ENCODE peak calls at places on chromosomes 16 and 17, in six cellular contexts. V is dorsolateral prefrontal cortex; F is activated T-cell treated with anti-CD3 and anti-CD28 coated beads, Interleukin-2, amount 50 U/mL, for 72 hours; Q is ovary; K is stimulated activated CD4-positive, alpha-beta T cell treated with anti-CD3 and anti-CD28 coated beads, Interleukin-4, amount 100 ng/mL, for 4 hours; B is lung microvascular endothelial cell. P is an unnamed sample.

GRCh38 chr17:9371019-9371418 is 204.6 kb downstream of the STX8 start:
- DNase-seq in V (no peak), F (no peak), Q (no peak), K (no peak), B (peak), P (no peak)

GRCh38 chr16:57593021-57593420 is 35.4 kb upstream of the ADGRG1 start:
- DNase-seq in V (no peak), F (no peak), Q (no peak), K (no peak), B (no peak), P (no peak)

GRCh38 chr16:11379420-11379819 is 34.2 kb downstream of the RMI2 start:
- DNase-seq in V (no peak), F (peak), Q (no peak), K (no peak), B (peak), P (no peak)

GRCh38 chr16:29777576-29778360 is at the start of gene ZG16:
- DNase-seq in V (no peak), F (no peak), Q (no peak), K (no peak), B (no peak), P (no peak)

GRCh38 chr17:72254808-72255449 is 134.1 kb downstream of the SOX9 start:
- DNase-seq in V (no peak), F (no peak), Q (no peak), K (no peak), B (no peak), P (no peak)

GRCh38 chr17:7383742-7384488 is 3.0 kb downstream of the TNK1 start:
- DNase-seq in V (no peak), F (peak), Q (peak), K (peak), B (peak), P (no peak)

GRCh38 chr17:53137919-53138318 is 684.8 kb upstream of the KIF2B start:
- DNase-seq in V (no peak), F (no peak), Q (no peak), K (no peak), B (peak), P (no peak)

GRCh38 chr17:41620583-41621434 is 3.6 kb downstream of the KRT17 start:
- DNase-seq in V (no peak), F (no peak), Q (no peak), K (no peak), B (no peak), P (no peak)

GRCh38 chr17:74210191-74211140 is 2.9 kb upstream of the TTYH2 start:
- DNase-seq in V (peak), F (peak), Q (peak), K (peak), B (peak), P (peak)

GRCh38 chr16:396605-397004 is 394 bp upstream of the NME4 start:
- DNase-seq in V (no peak), F (no peak), Q (peak), K (no peak), B (peak), P (no peak)

GRCh38 chr16:2987854-2988253 is 7.6 kb upstream of the PKMYT1 start:
- DNase-seq in V (no peak), F (no peak), Q (no peak), K (no peak), B (no peak), P (no peak)

GRCh38 chr17:48373882-48374281 is 56.1 kb downstream of the SKAP1 start:
- DNase-seq in V (no peak), F (no peak), Q (no peak), K (no peak), B (no peak), P (no peak)

GRCh38 chr17:74212913-74213791 is at the start of gene TTYH2:
- DNase-seq in V (peak), F (peak), Q (peak), K (peak), B (peak), P (peak)

GRCh38 chr17:34527908-34528470 is 51.4 kb upstream of the TMEM132E start:
- DNase-seq in V (no peak), F (no peak), Q (no peak), K (no peak), B (no peak), P (no peak)

GRCh38 chr16:8962393-8963009 is 1.2 kb downstream of the USP7 start:
- DNase-seq in V (no peak), F (peak), Q (peak), K (peak), B (peak), P (no peak)